ENCODE peak calls at places on chromosome 9, in six cellular contexts. One of them, this sample, is unnamed.

GRCh38 chr9:136665111-136665703 is 2.5 kb downstream of the EGFL7 start:
- DNase-seq in NCI-H774: no peak
- DNase-seq in H4: no peak
- DNase-seq in kidney glomerular epithelial cell: no peak
- DNase-seq in PC-9: peak
- DNase-seq in stomach: no peak
- DNase-seq in this sample: peak

GRCh38 chr9:128025756-128026155 is 41.4 kb downstream of the NAIF1 start:
- DNase-seq in kidney glomerular epithelial cell: no peak
- DNase-seq in H4: no peak
- DNase-seq in PC-9: no peak
- DNase-seq in stomach: no peak
- DNase-seq in NCI-H774: no peak
- DNase-seq in this sample: no peak

GRCh38 chr9:89486681-89487080 is 11.2 kb downstream of the SEMA4D start:
- DNase-seq in stomach: no peak
- DNase-seq in PC-9: no peak
- DNase-seq in H4: no peak
- DNase-seq in NCI-H774: no peak
- DNase-seq in kidney glomerular epithelial cell: no peak
- DNase-seq in this sample: no peak

GRCh38 chr9:116101516-116101915 is 52.1 kb upstream of the PAPPA start:
- DNase-seq in H4: no peak
- DNase-seq in kidney glomerular epithelial cell: peak
- DNase-seq in stomach: no peak
- DNase-seq in PC-9: no peak
- DNase-seq in NCI-H774: no peak
- DNase-seq in this sample: no peak

GRCh38 chr9:38052147-38052546 is 16.9 kb downstream of the SHB start:
- DNase-seq in NCI-H774: no peak
- DNase-seq in stomach: no peak
- DNase-seq in PC-9: no peak
- DNase-seq in kidney glomerular epithelial cell: no peak
- DNase-seq in H4: no peak
- DNase-seq in this sample: no peak

GRCh38 chr9:137278061-137278912 is 761 bp downstream of the TOR4A start:
- DNase-seq in stomach: no peak
- DNase-seq in PC-9: no peak
- DNase-seq in kidney glomerular epithelial cell: no peak
- DNase-seq in H4: no peak
- DNase-seq in NCI-H774: no peak
- DNase-seq in this sample: peak

GRCh38 chr9:123942542-123942941 is 12.6 kb upstream of the DENND1A start:
- DNase-seq in H4: no peak
- DNase-seq in kidney glomerular epithelial cell: no peak
- DNase-seq in PC-9: no peak
- DNase-seq in stomach: peak
- DNase-seq in NCI-H774: no peak
- DNase-seq in this sample: no peak

GRCh38 chr9:18786196-18786595 is 246.8 kb downstream of the SAXO1 start:
- DNase-seq in kidney glomerular epithelial cell: no peak
- DNase-seq in H4: no peak
- DNase-seq in stomach: no peak
- DNase-seq in NCI-H774: no peak
- DNase-seq in PC-9: no peak
- DNase-seq in this sample: no peak

GRCh38 chr9:28916348-28916747 is 1343.1 kb upstream of the C9orf72 start:
- DNase-seq in PC-9: no peak
- DNase-seq in stomach: no peak
- DNase-seq in kidney glomerular epithelial cell: no peak
- DNase-seq in NCI-H774: no peak
- DNase-seq in H4: no peak
- DNase-seq in this sample: no peak

GRCh38 chr9:83544002-83544698 is 5.9 kb upstream of the FRMD3 start:
- DNase-seq in NCI-H774: peak
- DNase-seq in PC-9: peak
- DNase-seq in H4: peak
- DNase-seq in stomach: peak
- DNase-seq in kidney glomerular epithelial cell: peak
- DNase-seq in this sample: no peak

GRCh38 chr9:34995288-34996060 is 5.9 kb downstream of the DNAJB5 start:
- DNase-seq in H4: peak
- DNase-seq in kidney glomerular epithelial cell: no peak
- DNase-seq in stomach: no peak
- DNase-seq in PC-9: no peak
- DNase-seq in NCI-H774: no peak
- DNase-seq in this sample: no peak

GRCh38 chr9:120818595-120818994 is 24.1 kb downstream of the PSMD5 start:
- DNase-seq in kidney glomerular epithelial cell: no peak
- DNase-seq in H4: no peak
- DNase-seq in stomach: no peak
- DNase-seq in PC-9: no peak
- DNase-seq in NCI-H774: no peak
- DNase-seq in this sample: no peak

GRCh38 chr9:38251461-38251860 is 141.0 kb upstream of the ALDH1B1 start:
- DNase-seq in stomach: no peak
- DNase-seq in NCI-H774: no peak
- DNase-seq in PC-9: no peak
- DNase-seq in H4: no peak
- DNase-seq in kidney glomerular epithelial cell: no peak
- DNase-seq in this sample: no peak

GRCh38 chr9:81028504-81028903 is 660.8 kb downstream of the TLE1 start:
- DNase-seq in H4: peak
- DNase-seq in kidney glomerular epithelial cell: peak
- DNase-seq in PC-9: peak
- DNase-seq in stomach: no peak
- DNase-seq in NCI-H774: no peak
- DNase-seq in this sample: no peak

GRCh38 chr9:127961613-127962150 is 19.1 kb downstream of the EEIG1 start:
- DNase-seq in kidney glomerular epithelial cell: no peak
- DNase-seq in NCI-H774: no peak
- DNase-seq in PC-9: no peak
- DNase-seq in H4: no peak
- DNase-seq in stomach: no peak
- DNase-seq in this sample: no peak

GRCh38 chr9:29799227-29799626 is 2225.9 kb upstream of the C9orf72 start:
- DNase-seq in kidney glomerular epithelial cell: no peak
- DNase-seq in NCI-H774: no peak
- DNase-seq in stomach: no peak
- DNase-seq in H4: no peak
- DNase-seq in PC-9: no peak
- DNase-seq in this sample: no peak

GRCh38 chr9:120256146-120256545 is 323.8 kb downstream of the CDK5RAP2 start:
- DNase-seq in PC-9: no peak
- DNase-seq in kidney glomerular epithelial cell: no peak
- DNase-seq in H4: no peak
- DNase-seq in NCI-H774: no peak
- DNase-seq in stomach: no peak
- DNase-seq in this sample: no peak

GRCh38 chr9:99003308-99003707 is 59.6 kb downstream of the COL15A1 start:
- DNase-seq in H4: no peak
- DNase-seq in kidney glomerular epithelial cell: no peak
- DNase-seq in stomach: no peak
- DNase-seq in PC-9: no peak
- DNase-seq in NCI-H774: no peak
- DNase-seq in this sample: no peak

GRCh38 chr9:131366745-131367401 is 27.0 kb upstream of the PRRC2B start:
- DNase-seq in NCI-H774: no peak
- DNase-seq in stomach: peak
- DNase-seq in H4: peak
- DNase-seq in PC-9: peak
- DNase-seq in kidney glomerular epithelial cell: peak
- DNase-seq in this sample: no peak

GRCh38 chr9:136309101-136309801 is 5.4 kb upstream of the CCDC187 start:
- DNase-seq in H4: no peak
- DNase-seq in PC-9: no peak
- DNase-seq in kidney glomerular epithelial cell: no peak
- DNase-seq in NCI-H774: peak
- DNase-seq in stomach: no peak
- DNase-seq in this sample: peak

GRCh38 chr9:20304001-20304400 is 318.3 kb downstream of the MLLT3 start:
- DNase-seq in PC-9: no peak
- DNase-seq in kidney glomerular epithelial cell: no peak
- DNase-seq in H4: no peak
- DNase-seq in NCI-H774: no peak
- DNase-seq in stomach: no peak
- DNase-seq in this sample: no peak

GRCh38 chr9:98678244-98678842 is 30.4 kb downstream of the GABBR2 start:
- DNase-seq in PC-9: no peak
- DNase-seq in NCI-H774: no peak
- DNase-seq in stomach: no peak
- DNase-seq in kidney glomerular epithelial cell: no peak
- DNase-seq in H4: no peak
- DNase-seq in this sample: peak

GRCh38 chr9:97501972-97502221 is 431 bp downstream of the TMOD1 start:
- DNase-seq in NCI-H774: no peak
- DNase-seq in stomach: no peak
- DNase-seq in H4: no peak
- DNase-seq in kidney glomerular epithelial cell: no peak
- DNase-seq in PC-9: no peak
- DNase-seq in this sample: peak

GRCh38 chr9:20984471-20984870 is 47.0 kb downstream of the HACD4 start:
- DNase-seq in NCI-H774: no peak
- DNase-seq in PC-9: no peak
- DNase-seq in stomach: no peak
- DNase-seq in kidney glomerular epithelial cell: no peak
- DNase-seq in H4: no peak
- DNase-seq in this sample: no peak

GRCh38 chr9:2642068-2642467 is 20.5 kb downstream of the VLDLR start:
- DNase-seq in H4: no peak
- DNase-seq in NCI-H774: no peak
- DNase-seq in stomach: no peak
- DNase-seq in kidney glomerular epithelial cell: no peak
- DNase-seq in PC-9: no peak
- DNase-seq in this sample: no peak

GRCh38 chr9:92988215-92988731 is 41.0 kb downstream of the FGD3 start:
- DNase-seq in H4: no peak
- DNase-seq in kidney glomerular epithelial cell: no peak
- DNase-seq in PC-9: peak
- DNase-seq in NCI-H774: no peak
- DNase-seq in stomach: no peak
- DNase-seq in this sample: no peak

GRCh38 chr9:136901516-136902258 is 15.4 kb downstream of the TRAF2 start:
- DNase-seq in H4: peak
- DNase-seq in kidney glomerular epithelial cell: peak
- DNase-seq in NCI-H774: no peak
- DNase-seq in stomach: peak
- DNase-seq in PC-9: peak
- DNase-seq in this sample: peak

GRCh38 chr9:98085058-98085457 is 28.5 kb downstream of the NANS start:
- DNase-seq in kidney glomerular epithelial cell: no peak
- DNase-seq in NCI-H774: no peak
- DNase-seq in PC-9: no peak
- DNase-seq in stomach: no peak
- DNase-seq in H4: no peak
- DNase-seq in this sample: no peak

GRCh38 chr9:759983-760715 is 81.3 kb upstream of the DMRT1 start:
- DNase-seq in H4: no peak
- DNase-seq in kidney glomerular epithelial cell: no peak
- DNase-seq in NCI-H774: no peak
- DNase-seq in PC-9: no peak
- DNase-seq in stomach: peak
- DNase-seq in this sample: no peak

GRCh38 chr9:124389146-124389939 is 25.9 kb downstream of the PSMB7 start:
- DNase-seq in NCI-H774: no peak
- DNase-seq in H4: no peak
- DNase-seq in kidney glomerular epithelial cell: no peak
- DNase-seq in stomach: no peak
- DNase-seq in PC-9: no peak
- DNase-seq in this sample: no peak

GRCh38 chr9:120110520-120110919 is 469.4 kb downstream of the CDK5RAP2 start:
- DNase-seq in stomach: no peak
- DNase-seq in kidney glomerular epithelial cell: no peak
- DNase-seq in H4: no peak
- DNase-seq in PC-9: no peak
- DNase-seq in NCI-H774: no peak
- DNase-seq in this sample: no peak

GRCh38 chr9:109092051-109092580 is 27.6 kb downstream of the TMEM245 start:
- DNase-seq in stomach: no peak
- DNase-seq in NCI-H774: no peak
- DNase-seq in PC-9: no peak
- DNase-seq in H4: no peak
- DNase-seq in kidney glomerular epithelial cell: no peak
- DNase-seq in this sample: no peak

GRCh38 chr9:95508242-95508967 is 8.4 kb downstream of the PTCH1 start:
- DNase-seq in stomach: no peak
- DNase-seq in NCI-H774: no peak
- DNase-seq in kidney glomerular epithelial cell: no peak
- DNase-seq in PC-9: no peak
- DNase-seq in H4: no peak
- DNase-seq in this sample: no peak

GRCh38 chr9:114910541-114910940 is 19.9 kb downstream of the TNFSF8 start:
- DNase-seq in NCI-H774: no peak
- DNase-seq in kidney glomerular epithelial cell: no peak
- DNase-seq in PC-9: no peak
- DNase-seq in H4: no peak
- DNase-seq in stomach: no peak
- DNase-seq in this sample: no peak

GRCh38 chr9:74770508-74771261 is 117.0 kb downstream of the TRPM6 start:
- DNase-seq in stomach: peak
- DNase-seq in kidney glomerular epithelial cell: no peak
- DNase-seq in H4: peak
- DNase-seq in PC-9: no peak
- DNase-seq in NCI-H774: no peak
- DNase-seq in this sample: peak

GRCh38 chr9:90873422-90873821 is 71.8 kb downstream of the SYK start:
- DNase-seq in stomach: no peak
- DNase-seq in NCI-H774: no peak
- DNase-seq in H4: no peak
- DNase-seq in PC-9: no peak
- DNase-seq in kidney glomerular epithelial cell: no peak
- DNase-seq in this sample: no peak

This sample was measured in B cell.